ENCODE peak calls at places on chromosomes 7 and 10, in eight cellular contexts. E is GM12865, Y is mucosa of descending colon, O is mammary epithelial cell, A is cardiac muscle cell, N is GM06990, Z is gastrocnemius medialis, S is heart right ventricle. G is an unnamed sample.

GRCh38 chr7:83550100-83550499 is 98.8 kb downstream of the SEMA3E start:
- DNase-seq in Z (no peak), A (no peak), O (peak), E (no peak), Y (no peak), N (no peak), S (no peak), G (peak)

GRCh38 chr10:43075612-43076003 is 1.3 kb upstream of the RET start:
- DNase-seq in S (no peak), E (no peak), Z (no peak), A (no peak), Y (peak), N (no peak), O (peak), G (peak)

GRCh38 chr10:20855398-20856038 is 41.6 kb downstream of the NEBL start:
- DNase-seq in S (no peak), Y (no peak), A (no peak), O (no peak), Z (no peak), N (no peak), E (no peak), G (peak)

GRCh38 chr10:72250666-72251065 is 23.1 kb upstream of the DDIT4 start:
- DNase-seq in Z (peak), N (no peak), A (no peak), E (no peak), O (no peak), Y (no peak), S (peak), G (no peak)

GRCh38 chr10:118148245-118148644 is 101.5 kb upstream of the RAB11FIP2 start:
- DNase-seq in E (no peak), O (no peak), Y (no peak), Z (no peak), A (no peak), N (no peak), S (no peak), G (no peak)

GRCh38 chr7:137625197-137625596 is 221.6 kb downstream of the DGKI start:
- DNase-seq in S (no peak), N (no peak), Z (no peak), Y (no peak), E (no peak), O (no peak), A (no peak), G (peak)

GRCh38 chr10:42781893-42782445 is 626 bp upstream of the BMS1 start:
- DNase-seq in N (no peak), E (peak), O (no peak), Z (no peak), Y (peak), A (no peak), S (peak), G (no peak)

GRCh38 chr7:101829856-101830255 is 12.4 kb downstream of the CUX1 start:
- DNase-seq in E (no peak), O (no peak), N (no peak), A (no peak), Z (no peak), Y (no peak), S (no peak), G (no peak)

GRCh38 chr10:636769-637168 is 52.7 kb downstream of the DIP2C start:
- DNase-seq in A (no peak), S (no peak), Y (no peak), N (no peak), O (no peak), Z (no peak), E (no peak), G (no peak)

GRCh38 chr10:101394522-101395133 is 40.7 kb downstream of the BTRC start:
- DNase-seq in Y (no peak), E (peak), S (no peak), O (peak), A (peak), N (no peak), Z (no peak), G (peak)
- H3K4me3 ChIP-seq in Y (no peak), E (no peak), S (no peak), O (no peak), A (no peak), N (no peak), Z (no peak), G (no peak)

DNA sequence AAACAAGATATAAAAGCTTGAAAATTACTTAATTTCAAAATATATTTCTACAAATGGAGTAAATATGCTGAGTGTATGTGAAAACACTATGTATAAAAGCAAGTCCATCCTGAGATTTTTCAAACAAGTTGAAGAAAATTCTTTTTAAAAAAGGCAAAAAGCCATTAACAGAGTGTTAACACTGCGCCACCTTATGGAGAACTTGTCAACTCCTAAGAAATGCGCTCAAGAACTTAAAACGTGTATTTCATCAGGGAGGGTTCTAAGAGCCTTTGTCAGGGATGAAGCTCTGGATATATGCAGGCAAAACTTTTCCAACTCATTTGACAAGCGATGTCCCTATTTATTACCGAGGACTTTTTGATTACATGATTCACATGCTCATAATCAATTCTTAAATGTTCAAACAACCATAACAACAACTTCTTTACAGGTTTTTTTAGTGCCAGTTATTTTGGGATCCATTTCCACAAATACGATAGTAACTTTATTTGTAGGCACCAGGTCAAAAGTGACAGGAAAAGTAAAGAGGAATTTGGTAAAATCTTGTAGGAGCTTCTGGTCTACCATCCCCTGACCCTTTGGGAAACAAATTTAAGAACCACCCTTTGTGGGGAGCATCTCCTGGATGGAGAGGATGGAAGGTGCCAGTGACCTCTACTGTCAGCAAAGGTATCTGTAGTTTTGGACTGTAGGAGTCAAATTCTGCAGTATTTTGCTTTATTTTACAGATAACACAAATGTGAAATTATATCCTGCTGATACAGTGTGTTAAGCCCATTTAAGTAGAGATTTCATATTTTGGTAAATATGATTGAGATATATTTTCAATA is 23.2 kb downstream of the CALCR start:
- DNase-seq in N (no peak), S (no peak), A (peak), Y (peak), O (peak), Z (no peak), E (peak), G (peak)
- TF ChIP-seq CTCF in N (peak), S (peak), A (peak), Y (peak), O (peak), Z (no peak), E (peak), G (peak)

DNA sequence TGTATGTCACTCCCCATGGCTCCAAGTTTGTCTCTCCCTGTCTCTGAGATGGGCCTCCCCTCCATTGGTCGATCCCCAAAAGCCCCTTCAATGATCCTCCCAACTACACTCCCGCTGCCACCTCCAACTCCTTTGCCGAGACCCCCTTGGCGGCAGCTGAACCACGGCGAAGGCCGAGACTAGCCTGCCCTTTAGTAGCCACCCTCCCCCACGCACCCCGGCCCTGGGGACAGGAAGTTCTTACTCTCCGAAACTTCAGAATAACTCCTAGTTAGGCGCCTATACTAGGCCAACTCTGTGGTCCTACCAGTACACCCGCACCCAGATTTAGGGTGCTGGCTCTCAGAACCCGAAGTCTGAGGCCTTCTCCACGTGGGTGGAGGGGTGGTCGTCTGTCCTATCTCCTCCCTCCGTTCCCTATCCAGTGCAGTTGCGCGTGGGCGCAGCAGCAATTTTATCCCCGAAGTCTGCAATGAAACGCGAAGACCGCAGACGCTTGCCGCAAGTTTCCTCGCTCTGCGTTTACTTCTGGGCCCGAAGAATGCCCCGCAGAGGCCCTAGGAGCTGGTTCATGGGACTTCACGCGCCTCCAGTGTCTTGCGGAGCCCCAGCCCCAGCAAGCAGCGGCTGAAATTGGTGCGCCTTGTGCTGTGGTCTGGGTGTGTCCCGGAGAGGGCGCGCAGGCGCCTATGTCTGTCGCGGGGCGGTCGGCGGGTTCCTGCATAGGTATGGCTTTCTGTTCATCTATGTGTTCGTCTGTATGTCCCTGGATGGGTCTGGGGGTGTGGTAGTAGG is 82.6 kb upstream of the SLF2 start:
- DNase-seq in Y (no peak), N (no peak), A (no peak), Z (no peak), O (no peak), S (no peak), E (no peak), G (no peak)
- H3K4me3 ChIP-seq in Y (no peak), N (no peak), A (no peak), Z (no peak), O (no peak), S (no peak), E (no peak), G (no peak)

GRCh38 chr7:107754642-107755041 is 10.7 kb downstream of the CBLL1 start:
- DNase-seq in E (no peak), A (no peak), N (no peak), S (no peak), Z (no peak), Y (peak), O (no peak), G (no peak)
- TF ChIP-seq CTCF in E (no peak), A (peak), N (peak), S (no peak), Z (no peak), Y (no peak), O (peak), G (peak)

GRCh38 chr7:27175005-27175625 is 995 bp upstream of the HOXA10 start:
- DNase-seq in S (no peak), A (no peak), O (no peak), Z (peak), Y (peak), E (no peak), N (no peak), G (no peak)

GRCh38 chr7:27176962-27177794 is 3.1 kb upstream of the HOXA10 start:
- DNase-seq in Y (no peak), E (no peak), N (no peak), Z (peak), A (no peak), S (no peak), O (no peak), G (no peak)

GRCh38 chr7:27177795-27178320 is 3.7 kb upstream of the HOXA10 start:
- DNase-seq in O (no peak), Z (no peak), N (no peak), E (no peak), Y (no peak), S (no peak), A (no peak), G (no peak)

GRCh38 chr7:27175626-27176342 is 1.7 kb upstream of the HOXA10 start:
- DNase-seq in Z (peak), Y (no peak), S (no peak), O (no peak), N (no peak), A (no peak), E (no peak), G (no peak)

GRCh38 chr7:27176343-27176731 is 2.2 kb upstream of the HOXA10 start:
- DNase-seq in A (no peak), Z (peak), E (no peak), Y (no peak), N (no peak), S (no peak), O (no peak), G (no peak)
- H3K4me3 ChIP-seq in A (no peak), Z (peak), E (no peak), Y (no peak), N (no peak), S (no peak), O (no peak), G (no peak)

DNA sequence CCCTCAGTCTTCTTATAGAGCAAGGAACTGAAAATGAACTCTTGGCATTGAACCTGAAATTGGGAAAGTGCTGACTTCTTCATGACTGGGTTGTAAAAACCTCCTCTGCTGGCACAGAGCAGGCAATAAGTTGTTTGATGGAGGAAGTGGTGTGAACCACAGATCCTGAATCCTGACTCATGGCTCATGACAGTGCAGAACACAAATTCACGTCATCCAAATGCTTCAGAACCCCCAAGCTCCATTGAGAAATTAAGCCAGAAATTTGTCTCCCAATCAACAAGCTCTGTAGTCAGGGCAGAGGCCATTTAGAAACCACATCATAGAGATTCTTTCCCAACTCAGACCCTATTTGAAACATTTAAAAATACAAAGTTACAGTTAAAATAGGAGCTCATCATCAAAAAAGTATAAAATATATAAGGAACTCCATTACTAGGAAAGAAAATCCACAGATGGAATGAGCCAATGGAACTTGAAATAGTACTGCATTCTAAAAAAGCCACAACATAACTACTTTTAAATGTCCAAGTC is 10.3 kb upstream of the STK17A start:
- DNase-seq in A (no peak), Z (peak), Y (peak), E (peak), O (peak), N (no peak), S (peak), G (peak)
- TF ChIP-seq CTCF in A (no peak), Z (no peak), Y (no peak), E (no peak), O (no peak), N (no peak), S (no peak), G (no peak)

GRCh38 chr10:46091080-46091833 is 45.2 kb upstream of the MSMB start:
- DNase-seq in Y (no peak), E (no peak), O (no peak), N (no peak), A (no peak), Z (no peak), S (no peak), G (no peak)
- H3K4me3 ChIP-seq in Y (no peak), E (no peak), O (no peak), N (no peak), A (no peak), Z (no peak), S (no peak), G (no peak)

DNA sequence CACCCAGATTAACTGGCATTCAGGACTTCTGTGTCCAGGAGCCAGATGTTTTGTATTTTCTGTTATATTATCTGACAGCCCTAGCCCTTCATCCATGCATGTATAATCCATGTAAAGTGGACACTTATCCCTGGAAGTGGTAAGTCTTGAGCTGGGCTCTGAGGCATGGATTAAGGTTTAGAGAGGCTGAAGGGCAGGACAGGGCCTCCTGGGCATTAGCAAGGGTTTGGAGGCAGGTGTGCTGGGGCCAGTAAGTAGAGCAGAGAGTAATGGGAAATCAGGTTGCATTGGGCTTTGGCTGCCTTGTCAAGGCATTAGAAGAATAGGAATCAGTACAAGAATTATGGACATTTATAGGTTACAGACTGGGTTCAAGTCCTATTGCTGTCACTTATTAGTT is 138.0 kb downstream of the DYNC1I1 start:
- DNase-seq in N (no peak), E (no peak), Z (no peak), Y (no peak), O (no peak), A (no peak), S (no peak), G (no peak)
- TF ChIP-seq CTCF in N (no peak), E (no peak), Z (no peak), Y (no peak), O (no peak), A (no peak), S (no peak), G (no peak)

G was measured in epithelial cell of esophagus.